ENCODE peak calls at places on chromosomes 7 and 10, in seven cellular contexts. G is hippocampal formation; Q is fibroblast of lung; O is glutamatergic neuron; J is activated naive CD8-positive, alpha-beta T cell treated with anti-CD3 and anti-CD28 coated beads for 36 hours; M is iris pigment epithelial cell; V is IMR-90. A is an unnamed sample.

GRCh38 chr7:9017251-9017650 is 583.8 kb downstream of the NXPH1 start:
- DNase-seq in V (no peak), O (no peak), M (no peak), J (no peak), G (no peak), Q (no peak), A (no peak)

GRCh38 chr7:19106308-19107141 is 10.9 kb downstream of the TWIST1 start:
- DNase-seq in O (peak), Q (no peak), M (no peak), J (no peak), G (no peak), V (no peak), A (no peak)

GRCh38 chr10:76644481-76644880 is 993.1 kb downstream of the KCNMA1 start:
- DNase-seq in Q (no peak), V (no peak), G (no peak), J (no peak), M (no peak), O (no peak), A (no peak)

GRCh38 chr7:65307651-65308299 is 65.9 kb upstream of the ZNF92 start:
- DNase-seq in O (peak), V (peak), J (peak), M (peak), G (peak), Q (peak), A (peak)

GRCh38 chr10:89175821-89176220 is 31.3 kb downstream of the CH25H start:
- DNase-seq in Q (no peak), V (no peak), M (no peak), G (no peak), O (no peak), J (no peak), A (no peak)

GRCh38 chr7:116025098-116025809 is 5.3 kb downstream of the TFEC start:
- DNase-seq in J (no peak), G (no peak), O (no peak), V (peak), M (peak), Q (peak), A (no peak)

GRCh38 chr7:32896948-32897347 is 5.4 kb upstream of the KBTBD2 start:
- DNase-seq in M (no peak), V (no peak), G (no peak), Q (no peak), J (no peak), O (no peak), A (no peak)

GRCh38 chr10:1107679-1108078 is 51.5 kb downstream of the WDR37 start:
- DNase-seq in J (no peak), G (no peak), M (no peak), V (no peak), O (no peak), Q (no peak), A (no peak)

GRCh38 chr7:130667593-130668257 is 823 bp downstream of the COPG2 start:
- DNase-seq in O (no peak), V (peak), M (peak), G (no peak), Q (peak), J (no peak), A (no peak)

GRCh38 chr10:125094111-125094705 is 66.2 kb downstream of the CTBP2 start:
- DNase-seq in V (no peak), J (no peak), O (no peak), M (no peak), G (no peak), Q (no peak), A (no peak)

GRCh38 chr7:158274996-158275395 is 312.6 kb downstream of the PTPRN2 start:
- DNase-seq in M (no peak), Q (no peak), G (no peak), O (no peak), V (no peak), J (no peak), A (no peak)

GRCh38 chr10:9868499-9868898 is 1149.2 kb upstream of the CELF2 start:
- DNase-seq in M (no peak), Q (no peak), V (no peak), G (no peak), J (no peak), O (no peak), A (no peak)

GRCh38 chr10:91220954-91221696 is 662 bp downstream of the PCGF5 start:
- DNase-seq in O (no peak), M (peak), G (no peak), V (peak), J (no peak), Q (peak), A (no peak)

GRCh38 chr10:21969326-21970287 is 33.9 kb downstream of the DNAJC1 start:
- DNase-seq in G (no peak), J (no peak), V (peak), Q (peak), M (peak), O (no peak), A (no peak)

GRCh38 chr7:151083824-151084160 is 499 bp upstream of the TMUB1 start:
- DNase-seq in G (no peak), Q (no peak), J (no peak), M (no peak), V (no peak), O (no peak), A (no peak)

GRCh38 chr10:42988517-42989395 is 88.1 kb upstream of the RET start:
- DNase-seq in Q (no peak), M (no peak), J (peak), V (no peak), O (peak), G (no peak), A (no peak)

GRCh38 chr10:70324341-70324861 is 40.6 kb upstream of the NPFFR1 start:
- DNase-seq in M (no peak), O (peak), G (no peak), V (no peak), Q (no peak), J (peak), A (no peak)

GRCh38 chr7:103989785-103990775 is 622 bp upstream of the RELN start:
- DNase-seq in G (no peak), V (peak), Q (peak), O (peak), M (peak), J (peak), A (peak)

GRCh38 chr7:78473011-78473410 is 674.4 kb downstream of the PHTF2 start:
- DNase-seq in J (no peak), Q (peak), O (no peak), G (no peak), M (no peak), V (peak), A (no peak)

GRCh38 chr10:106540606-106541005 is 623.9 kb downstream of the SORCS1 start:
- DNase-seq in M (peak), V (peak), Q (peak), O (no peak), J (no peak), G (no peak), A (no peak)

A was measured in smooth muscle cell of the brain vasculature.